ENCODE peak calls at places on chromosomes 5 and 9, in seven cellular contexts. S, N, W, K, X, R and Y are unnamed samples.

GRCh38 chr9:96006961-96007360 is 131.5 kb downstream of the ERCC6L2 start:
- DNase-seq in X (no peak), S (no peak), R (no peak), W (no peak), K (no peak), N (no peak), Y (no peak)

GRCh38 chr5:36108758-36109245 is 42.1 kb upstream of the UGT3A2 start:
- DNase-seq in W (no peak), N (no peak), K (no peak), S (no peak), R (no peak), X (no peak), Y (no peak)

GRCh38 chr5:172849636-172850453 is 15.8 kb downstream of the ERGIC1 start:
- DNase-seq in W (no peak), K (no peak), N (no peak), S (no peak), R (no peak), X (no peak), Y (no peak)

GRCh38 chr9:26163931-26164330 is 485.7 kb upstream of the TUSC1 start:
- DNase-seq in N (no peak), S (no peak), R (no peak), W (no peak), K (no peak), X (no peak), Y (no peak)

GRCh38 chr5:68745459-68745858 is 348.4 kb upstream of the SLC30A5 start:
- DNase-seq in N (no peak), X (no peak), W (no peak), R (no peak), K (no peak), S (no peak), Y (no peak)

GRCh38 chr5:154317916-154318315 is 127.4 kb downstream of the GALNT10 start:
- DNase-seq in K (no peak), R (no peak), S (no peak), N (no peak), W (no peak), X (no peak), Y (no peak)

GRCh38 chr9:112581469-112582176 is 95.0 kb downstream of the KIAA1958 start:
- DNase-seq in K (no peak), S (no peak), R (no peak), X (no peak), N (no peak), W (no peak), Y (no peak)

GRCh38 chr5:179110528-179110927 is 50.4 kb downstream of the ZNF354C start:
- DNase-seq in K (no peak), X (no peak), W (no peak), R (no peak), N (no peak), S (no peak), Y (no peak)